ENCODE peak calls at places on chromosomes 7 and 10, in four cellular contexts. U is GM23248, E is upper lobe of right lung, A is IMR-90. H is an unnamed sample.

GRCh38 chr10:78776746-78777145 is 292.0 kb upstream of the ZMIZ1 start:
- DNase-seq in A (no peak), E (peak), U (no peak), H (no peak)

GRCh38 chr10:110358869-110359629 is 54.3 kb upstream of the SMNDC1 start:
- DNase-seq in A (no peak), U (peak), E (no peak), H (peak)

GRCh38 chr7:155951554-155952158 is 139.4 kb upstream of the SHH start:
- DNase-seq in E (no peak), U (peak), A (peak), H (no peak)

GRCh38 chr7:55092186-55092976 is 73.6 kb downstream of the EGFR start:
- DNase-seq in E (no peak), A (peak), U (no peak), H (no peak)

GRCh38 chr10:6035101-6035834 is 26.9 kb downstream of the IL2RA start:
- DNase-seq in A (no peak), E (no peak), U (no peak), H (no peak)

GRCh38 chr10:74199315-74199714 is 48.3 kb downstream of the ADK start:
- DNase-seq in U (no peak), A (no peak), E (no peak), H (no peak)

GRCh38 chr10:10307551-10307950 is 710.1 kb upstream of the CELF2 start:
- DNase-seq in U (no peak), E (no peak), A (no peak), H (no peak)

GRCh38 chr10:119812684-119813083 is 60.0 kb downstream of the MCMBP start:
- DNase-seq in U (no peak), E (no peak), A (no peak), H (no peak)

GRCh38 chr10:125002044-125002422 is 60.1 kb downstream of the ZRANB1 start:
- DNase-seq in A (no peak), U (no peak), E (peak), H (no peak)

GRCh38 chr10:124430077-124430476 is 11.4 kb upstream of the OAT start:
- DNase-seq in U (no peak), E (no peak), A (no peak), H (no peak)

GRCh38 chr10:98489561-98490481 is 43.1 kb upstream of the HPS1 start:
- DNase-seq in E (no peak), A (no peak), U (peak), H (no peak)

GRCh38 chr10:93186631-93187030 is 112.9 kb downstream of the CYP26A1 start:
- DNase-seq in U (no peak), E (no peak), A (no peak), H (no peak)

GRCh38 chr10:13658864-13659685 is 72.3 kb downstream of the PRPF18 start:
- DNase-seq in U (no peak), E (no peak), A (no peak), H (no peak)

GRCh38 chr7:77391230-77391629 is 24.9 kb downstream of the GSAP start:
- DNase-seq in U (no peak), A (no peak), E (no peak), H (no peak)

GRCh38 chr10:77304192-77304591 is 333.4 kb downstream of the KCNMA1 start:
- DNase-seq in U (no peak), A (no peak), E (no peak), H (no peak)

GRCh38 chr7:18889436-18889835 is 228.0 kb downstream of the TWIST1 start:
- DNase-seq in U (no peak), E (no peak), A (no peak), H (peak)

GRCh38 chr7:18890885-18891621 is 226.4 kb downstream of the TWIST1 start:
- DNase-seq in A (peak), E (no peak), U (no peak), H (no peak)

GRCh38 chr7:18890134-18890533 is 227.3 kb downstream of the TWIST1 start:
- DNase-seq in U (peak), A (peak), E (no peak), H (no peak)

GRCh38 chr7:18886801-18887200 is 230.6 kb downstream of the TWIST1 start:
- DNase-seq in A (no peak), E (no peak), U (no peak), H (no peak)
- H3K4me3 ChIP-seq in A (no peak), E (no peak), U (no peak), H (no peak)

DNA sequence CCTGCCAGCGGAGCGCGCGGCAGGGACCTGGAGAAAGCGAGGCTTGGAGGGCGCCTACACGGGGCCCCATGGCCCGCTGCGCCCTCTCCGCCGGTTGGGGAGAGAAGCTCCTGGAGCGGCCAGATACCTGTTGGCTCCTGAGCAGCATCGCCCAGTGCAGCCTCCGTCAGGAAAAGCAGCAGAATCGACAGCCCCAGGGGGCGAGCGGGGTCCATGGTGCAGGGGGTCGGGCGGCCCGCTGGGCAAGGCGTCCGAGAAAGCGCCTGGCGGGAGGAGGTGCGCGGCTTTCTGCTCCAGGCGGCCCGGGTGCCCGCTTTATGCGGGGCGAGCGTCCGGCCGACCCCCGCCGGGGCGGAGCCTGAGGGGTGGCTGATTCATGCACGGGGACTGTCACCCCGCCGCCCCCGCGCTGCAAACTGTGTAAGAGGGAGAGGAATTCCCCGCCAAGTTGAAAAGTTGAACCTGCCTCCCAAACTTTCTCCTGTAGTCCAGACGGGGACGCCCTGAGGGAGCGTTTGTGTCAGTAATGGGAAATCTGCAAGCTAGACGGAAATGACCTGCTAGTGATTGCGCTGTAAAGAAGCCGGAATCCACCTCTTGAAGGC is at the start of gene TFPI2:
- DNase-seq in A (peak), U (peak), E (peak), H (no peak)
- H3K4me3 ChIP-seq in A (peak), U (peak), E (peak), H (no peak)

GRCh38 chr10:132878730-132879407 is 63.5 kb downstream of the CFAP46 start:
- DNase-seq in E (peak), U (no peak), A (no peak), H (no peak)
- H3K4me3 ChIP-seq in E (no peak), U (no peak), A (no peak), H (no peak)

GRCh38 chr7:125551008-125551407 is 621.4 kb upstream of the POT1 start:
- DNase-seq in U (no peak), A (no peak), E (no peak), H (no peak)

GRCh38 chr7:125547505-125547904 is 617.9 kb upstream of the POT1 start:
- DNase-seq in E (no peak), U (no peak), A (no peak), H (no peak)
- H3K4me3 ChIP-seq in E (no peak), U (no peak), A (no peak), H (no peak)

GRCh38 chr10:103276941-103277712 is at the start of gene INA:
- DNase-seq in A (peak), E (no peak), U (peak), H (no peak)

GRCh38 chr10:103276251-103276936 is 544 bp upstream of the INA start:
- DNase-seq in U (no peak), E (no peak), A (no peak), H (no peak)

GRCh38 chr10:103278862-103279298 is 1.9 kb downstream of the INA start:
- DNase-seq in E (peak), A (peak), U (peak), H (peak)

GRCh38 chr10:103278424-103278823 is 1.5 kb downstream of the INA start:
- DNase-seq in E (no peak), A (no peak), U (no peak), H (no peak)

GRCh38 chr10:103277713-103278299 is 868 bp downstream of the INA start:
- DNase-seq in E (no peak), A (no peak), U (no peak), H (no peak)
- H3K4me3 ChIP-seq in E (no peak), A (peak), U (peak), H (no peak)

GRCh38 chr7:79452495-79453265 is 787 bp downstream of the MAGI2 start:
- DNase-seq in U (peak), A (peak), E (peak), H (no peak)

GRCh38 chr7:79452032-79452494 is 1.4 kb downstream of the MAGI2 start:
- DNase-seq in E (peak), U (peak), A (peak), H (no peak)

GRCh38 chr7:79454325-79454960 is 976 bp upstream of the MAGI2 start:
- DNase-seq in U (peak), E (peak), A (peak), H (no peak)

GRCh38 chr7:79453558-79454324 is at the start of gene MAGI2:
- DNase-seq in A (peak), E (peak), U (peak), H (no peak)

GRCh38 chr7:79453266-79453557 is 255 bp downstream of the MAGI2 start:
- DNase-seq in U (no peak), E (no peak), A (no peak), H (no peak)
- H3K4me3 ChIP-seq in U (peak), E (peak), A (peak), H (no peak)

DNA sequence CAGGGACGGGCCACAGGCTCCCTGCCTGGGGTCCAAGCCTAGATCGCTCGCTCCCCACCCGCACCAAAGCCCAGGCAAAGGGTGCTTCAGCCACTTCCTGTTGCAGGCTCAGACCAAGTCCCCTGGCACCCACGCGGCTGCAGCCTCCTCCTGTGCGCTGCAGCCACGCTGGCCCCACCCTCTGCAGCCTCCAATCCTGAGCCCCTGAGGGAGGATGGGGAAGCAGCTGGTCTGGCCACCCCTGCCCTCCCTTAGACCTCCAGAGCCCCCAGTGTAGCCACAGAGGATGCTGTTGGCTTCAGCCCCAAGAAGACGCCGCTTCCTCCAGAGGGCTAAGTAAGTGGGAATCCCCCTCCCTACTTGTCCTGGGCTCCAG is 9.3 kb downstream of the LIMK1 start:
- DNase-seq in E (peak), U (peak), A (peak), H (no peak)
- H3K4me3 ChIP-seq in E (peak), U (no peak), A (no peak), H (no peak)

GRCh38 chr7:106369349-106369748 is 84.6 kb upstream of the NAMPT start:
- DNase-seq in U (peak), A (peak), E (no peak), H (no peak)

GRCh38 chr7:106367664-106368063 is 82.9 kb upstream of the NAMPT start:
- DNase-seq in A (no peak), U (no peak), E (no peak), H (no peak)

GRCh38 chr7:106371629-106372028 is 86.8 kb upstream of the NAMPT start:
- DNase-seq in E (peak), U (no peak), A (no peak), H (no peak)

GRCh38 chr7:106370542-106370941 is 85.8 kb upstream of the NAMPT start:
- DNase-seq in U (no peak), A (no peak), E (no peak), H (no peak)

DNA sequence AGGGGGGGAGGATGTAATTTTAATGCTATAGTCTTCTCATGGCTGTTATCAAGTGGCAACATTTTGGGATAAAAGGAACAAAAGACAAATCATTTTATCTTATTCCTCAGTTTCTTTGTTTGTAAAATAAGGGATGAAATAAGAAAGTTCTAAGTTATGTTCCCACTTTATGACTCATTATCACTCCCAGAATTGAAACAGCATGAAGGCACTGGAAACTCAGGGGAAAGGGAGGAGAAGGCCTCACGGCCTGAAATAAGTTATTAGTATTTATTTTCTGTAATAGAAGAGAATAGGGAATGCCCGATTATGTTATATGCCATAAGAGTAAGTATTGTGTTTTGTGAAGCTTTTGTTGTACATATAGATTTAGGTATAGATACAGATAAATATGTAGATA is 85.0 kb upstream of the NAMPT start:
- DNase-seq in U (peak), A (no peak), E (no peak), H (no peak)
- H3K4me3 ChIP-seq in U (no peak), A (no peak), E (no peak), H (no peak)

H was measured in LNCaP clone FGC.